ENCODE peak calls at places on chromosome 6, in nine cellular contexts. One of them, this sample, is unnamed.

GRCh38 chr6:105781248-105781647 is 304.9 kb upstream of the PRDM1 start:
- DNase-seq in fibroblast of pulmonary artery: no peak
- DNase-seq in transverse colon: no peak
- DNase-seq in esophagus muscularis mucosa: no peak
- DNase-seq in nephron progenitor cell: no peak
- DNase-seq in cardiac fibroblast: no peak
- DNase-seq in upper lobe of left lung: no peak
- DNase-seq in HFFc6: no peak
- DNase-seq in Panc1: no peak
- DNase-seq in this sample: no peak

GRCh38 chr6:109336221-109336955 is 45.9 kb downstream of the CD164 start:
- DNase-seq in fibroblast of pulmonary artery: peak; percentile 52
- DNase-seq in transverse colon: peak; percentile 83
- DNase-seq in esophagus muscularis mucosa: no peak
- DNase-seq in nephron progenitor cell: no peak
- DNase-seq in cardiac fibroblast: peak; percentile 48
- DNase-seq in upper lobe of left lung: no peak
- DNase-seq in HFFc6: no peak
- DNase-seq in Panc1: peak; percentile 64
- DNase-seq in this sample: no peak

GRCh38 chr6:33607784-33608161 is 13.3 kb upstream of the ITPR3 start:
- DNase-seq in fibroblast of pulmonary artery: no peak
- DNase-seq in transverse colon: peak; percentile 68
- DNase-seq in esophagus muscularis mucosa: no peak
- DNase-seq in nephron progenitor cell: no peak
- DNase-seq in cardiac fibroblast: no peak
- DNase-seq in upper lobe of left lung: no peak
- DNase-seq in HFFc6: no peak
- DNase-seq in Panc1: no peak
- DNase-seq in this sample: no peak

GRCh38 chr6:137277971-137278602 is 58.9 kb upstream of the IFNGR1 start:
- DNase-seq in fibroblast of pulmonary artery: peak; percentile 54
- DNase-seq in transverse colon: no peak
- DNase-seq in esophagus muscularis mucosa: no peak
- DNase-seq in nephron progenitor cell: peak; percentile 39
- DNase-seq in cardiac fibroblast: peak; percentile 45
- DNase-seq in upper lobe of left lung: no peak
- DNase-seq in HFFc6: peak; percentile 89
- DNase-seq in Panc1: peak; percentile 8
- DNase-seq in this sample: no peak

GRCh38 chr6:110140650-110141049 is 38.8 kb downstream of the WASF1 start:
- DNase-seq in fibroblast of pulmonary artery: peak; percentile 74
- DNase-seq in transverse colon: no peak
- DNase-seq in esophagus muscularis mucosa: no peak
- DNase-seq in nephron progenitor cell: no peak
- DNase-seq in cardiac fibroblast: peak; percentile 56
- DNase-seq in upper lobe of left lung: no peak
- DNase-seq in HFFc6: peak; percentile 57
- DNase-seq in Panc1: peak; percentile 12
- DNase-seq in this sample: no peak

GRCh38 chr6:134170844-134171243 is 118.4 kb upstream of the SLC2A12 start:
- DNase-seq in fibroblast of pulmonary artery: peak; percentile 68
- DNase-seq in transverse colon: no peak
- DNase-seq in esophagus muscularis mucosa: no peak
- DNase-seq in nephron progenitor cell: no peak
- DNase-seq in cardiac fibroblast: peak; percentile 68
- DNase-seq in upper lobe of left lung: no peak
- DNase-seq in HFFc6: no peak
- DNase-seq in Panc1: no peak
- DNase-seq in this sample: no peak

GRCh38 chr6:20092071-20092566 is 120.2 kb downstream of the MBOAT1 start:
- DNase-seq in fibroblast of pulmonary artery: peak; percentile 73
- DNase-seq in transverse colon: no peak
- DNase-seq in esophagus muscularis mucosa: no peak
- DNase-seq in nephron progenitor cell: peak; percentile 10
- DNase-seq in cardiac fibroblast: peak; percentile 69
- DNase-seq in upper lobe of left lung: no peak
- DNase-seq in HFFc6: peak; percentile 41
- DNase-seq in Panc1: peak; percentile 30
- DNase-seq in this sample: peak; percentile 24

GRCh38 chr6:68642081-68642480 is 7.0 kb downstream of the ADGRB3 start:
- DNase-seq in fibroblast of pulmonary artery: no peak
- DNase-seq in transverse colon: no peak
- DNase-seq in esophagus muscularis mucosa: no peak
- DNase-seq in nephron progenitor cell: no peak
- DNase-seq in cardiac fibroblast: no peak
- DNase-seq in upper lobe of left lung: no peak
- DNase-seq in HFFc6: no peak
- DNase-seq in Panc1: no peak
- DNase-seq in this sample: no peak

GRCh38 chr6:151963001-151963400 is 155.5 kb downstream of the ESR1 start:
- DNase-seq in fibroblast of pulmonary artery: no peak
- DNase-seq in transverse colon: no peak
- DNase-seq in esophagus muscularis mucosa: no peak
- DNase-seq in nephron progenitor cell: no peak
- DNase-seq in cardiac fibroblast: no peak
- DNase-seq in upper lobe of left lung: no peak
- DNase-seq in HFFc6: no peak
- DNase-seq in Panc1: no peak
- DNase-seq in this sample: no peak

GRCh38 chr6:9405369-9405768 is 970.0 kb upstream of the SLC35B3 start:
- DNase-seq in fibroblast of pulmonary artery: peak; percentile 32
- DNase-seq in transverse colon: no peak
- DNase-seq in esophagus muscularis mucosa: no peak
- DNase-seq in nephron progenitor cell: no peak
- DNase-seq in cardiac fibroblast: peak; percentile 5
- DNase-seq in upper lobe of left lung: no peak
- DNase-seq in HFFc6: peak; percentile 83
- DNase-seq in Panc1: peak; percentile 57
- DNase-seq in this sample: no peak

GRCh38 chr6:35259946-35260626 is 551 bp downstream of the ZNF76 start:
- DNase-seq in fibroblast of pulmonary artery: peak; percentile 51
- DNase-seq in transverse colon: peak; percentile 80
- DNase-seq in esophagus muscularis mucosa: peak; percentile 93
- DNase-seq in nephron progenitor cell: no peak
- DNase-seq in cardiac fibroblast: peak; percentile 70
- DNase-seq in upper lobe of left lung: peak; percentile 94
- DNase-seq in HFFc6: peak; percentile 4
- DNase-seq in Panc1: no peak
- DNase-seq in this sample: peak; percentile 75

GRCh38 chr6:95357380-95358025 is 219.8 kb upstream of the MANEA start:
- DNase-seq in fibroblast of pulmonary artery: no peak
- DNase-seq in transverse colon: no peak
- DNase-seq in esophagus muscularis mucosa: no peak
- DNase-seq in nephron progenitor cell: no peak
- DNase-seq in cardiac fibroblast: no peak
- DNase-seq in upper lobe of left lung: no peak
- DNase-seq in HFFc6: no peak
- DNase-seq in Panc1: no peak
- DNase-seq in this sample: no peak

GRCh38 chr6:79421001-79421411 is 116.2 kb downstream of the LCA5 start:
- DNase-seq in fibroblast of pulmonary artery: peak; percentile 81
- DNase-seq in transverse colon: no peak
- DNase-seq in esophagus muscularis mucosa: no peak
- DNase-seq in nephron progenitor cell: no peak
- DNase-seq in cardiac fibroblast: peak; percentile 63
- DNase-seq in upper lobe of left lung: no peak
- DNase-seq in HFFc6: peak; percentile 4
- DNase-seq in Panc1: no peak
- DNase-seq in this sample: no peak

GRCh38 chr6:24428615-24429014 is 25.9 kb downstream of the MRS2 start:
- DNase-seq in fibroblast of pulmonary artery: peak; percentile 8
- DNase-seq in transverse colon: no peak
- DNase-seq in esophagus muscularis mucosa: no peak
- DNase-seq in nephron progenitor cell: no peak
- DNase-seq in cardiac fibroblast: peak; percentile 10
- DNase-seq in upper lobe of left lung: no peak
- DNase-seq in HFFc6: peak; percentile 32
- DNase-seq in Panc1: no peak
- DNase-seq in this sample: no peak

GRCh38 chr6:141398954-141399353 is 733.8 kb upstream of the GJE1 start:
- DNase-seq in fibroblast of pulmonary artery: no peak
- DNase-seq in transverse colon: no peak
- DNase-seq in esophagus muscularis mucosa: no peak
- DNase-seq in nephron progenitor cell: no peak
- DNase-seq in cardiac fibroblast: no peak
- DNase-seq in upper lobe of left lung: no peak
- DNase-seq in HFFc6: no peak
- DNase-seq in Panc1: no peak
- DNase-seq in this sample: no peak

GRCh38 chr6:56551409-56552120 is 91.1 kb downstream of the DST start:
- DNase-seq in fibroblast of pulmonary artery: no peak
- DNase-seq in transverse colon: no peak
- DNase-seq in esophagus muscularis mucosa: no peak
- DNase-seq in nephron progenitor cell: no peak
- DNase-seq in cardiac fibroblast: no peak
- DNase-seq in upper lobe of left lung: no peak
- DNase-seq in HFFc6: no peak
- DNase-seq in Panc1: no peak
- DNase-seq in this sample: no peak

GRCh38 chr6:134739299-134740090 is 210.4 kb downstream of the ALDH8A1 start:
- DNase-seq in fibroblast of pulmonary artery: peak; percentile 50
- DNase-seq in transverse colon: no peak
- DNase-seq in esophagus muscularis mucosa: no peak
- DNase-seq in nephron progenitor cell: no peak
- DNase-seq in cardiac fibroblast: peak; percentile 29
- DNase-seq in upper lobe of left lung: no peak
- DNase-seq in HFFc6: no peak
- DNase-seq in Panc1: no peak
- DNase-seq in this sample: no peak

GRCh38 chr6:151095538-151096254 is 144.1 kb upstream of the AKAP12 start:
- DNase-seq in fibroblast of pulmonary artery: no peak
- DNase-seq in transverse colon: no peak
- DNase-seq in esophagus muscularis mucosa: no peak
- DNase-seq in nephron progenitor cell: no peak
- DNase-seq in cardiac fibroblast: no peak
- DNase-seq in upper lobe of left lung: no peak
- DNase-seq in HFFc6: no peak
- DNase-seq in Panc1: no peak
- DNase-seq in this sample: no peak

GRCh38 chr6:112468359-112468758 is 121.2 kb downstream of the RFPL4B start:
- DNase-seq in fibroblast of pulmonary artery: peak; percentile 60
- DNase-seq in transverse colon: no peak
- DNase-seq in esophagus muscularis mucosa: no peak
- DNase-seq in nephron progenitor cell: no peak
- DNase-seq in cardiac fibroblast: peak; percentile 10
- DNase-seq in upper lobe of left lung: no peak
- DNase-seq in HFFc6: peak; percentile 73
- DNase-seq in Panc1: no peak
- DNase-seq in this sample: no peak
- TF ChIP-seq CTCF in fibroblast of pulmonary artery: no peak
- TF ChIP-seq CTCF in transverse colon: no peak
- TF ChIP-seq CTCF in esophagus muscularis mucosa: no peak
- TF ChIP-seq CTCF in nephron progenitor cell: no peak
- TF ChIP-seq CTCF in cardiac fibroblast: no peak
- TF ChIP-seq CTCF in upper lobe of left lung: no peak
- TF ChIP-seq CTCF in HFFc6: no peak
- TF ChIP-seq CTCF in Panc1: no peak
- TF ChIP-seq CTCF in this sample: no peak

GRCh38 chr6:84779380-84779779 is 15.0 kb upstream of the TBX18 start:
- DNase-seq in fibroblast of pulmonary artery: no peak
- DNase-seq in transverse colon: no peak
- DNase-seq in esophagus muscularis mucosa: no peak
- DNase-seq in nephron progenitor cell: no peak
- DNase-seq in cardiac fibroblast: no peak
- DNase-seq in upper lobe of left lung: no peak
- DNase-seq in HFFc6: peak; percentile 33
- DNase-seq in Panc1: no peak
- DNase-seq in this sample: no peak
- TF ChIP-seq CTCF in fibroblast of pulmonary artery: peak; percentile 36
- TF ChIP-seq CTCF in transverse colon: no peak
- TF ChIP-seq CTCF in esophagus muscularis mucosa: no peak
- TF ChIP-seq CTCF in nephron progenitor cell: no peak
- TF ChIP-seq CTCF in cardiac fibroblast: peak; percentile 16
- TF ChIP-seq CTCF in upper lobe of left lung: no peak
- TF ChIP-seq CTCF in HFFc6: peak; percentile 63
- TF ChIP-seq CTCF in Panc1: peak; percentile 28
- TF ChIP-seq CTCF in this sample: peak; percentile 15

GRCh38 chr6:31546339-31546961 is at the start of gene ATP6V1G2:
- DNase-seq in fibroblast of pulmonary artery: peak; percentile 93
- DNase-seq in transverse colon: peak; percentile 94
- DNase-seq in esophagus muscularis mucosa: peak; percentile 98
- DNase-seq in nephron progenitor cell: peak; percentile 92
- DNase-seq in cardiac fibroblast: peak; percentile 94
- DNase-seq in upper lobe of left lung: peak; percentile 84
- DNase-seq in HFFc6: peak; percentile 92
- DNase-seq in Panc1: peak; percentile 85
- DNase-seq in this sample: peak; percentile 87

GRCh38 chr6:31547727-31548422 is 467 bp downstream of the NFKBIL1 start:
- DNase-seq in fibroblast of pulmonary artery: no peak
- DNase-seq in transverse colon: no peak
- DNase-seq in esophagus muscularis mucosa: no peak
- DNase-seq in nephron progenitor cell: peak; percentile 21
- DNase-seq in cardiac fibroblast: no peak
- DNase-seq in upper lobe of left lung: peak; percentile 85
- DNase-seq in HFFc6: no peak
- DNase-seq in Panc1: no peak
- DNase-seq in this sample: no peak

GRCh38 chr6:31545291-31545690 is 1.1 kb downstream of the ATP6V1G2 start:
- DNase-seq in fibroblast of pulmonary artery: no peak
- DNase-seq in transverse colon: no peak
- DNase-seq in esophagus muscularis mucosa: no peak
- DNase-seq in nephron progenitor cell: no peak
- DNase-seq in cardiac fibroblast: no peak
- DNase-seq in upper lobe of left lung: no peak
- DNase-seq in HFFc6: no peak
- DNase-seq in Panc1: no peak
- DNase-seq in this sample: no peak

GRCh38 chr6:31548423-31548873 is 1.0 kb downstream of the NFKBIL1 start:
- DNase-seq in fibroblast of pulmonary artery: no peak
- DNase-seq in transverse colon: no peak
- DNase-seq in esophagus muscularis mucosa: no peak
- DNase-seq in nephron progenitor cell: no peak
- DNase-seq in cardiac fibroblast: no peak
- DNase-seq in upper lobe of left lung: no peak
- DNase-seq in HFFc6: no peak
- DNase-seq in Panc1: no peak
- DNase-seq in this sample: no peak

GRCh38 chr6:31546962-31547726 is at the start of gene NFKBIL1:
- DNase-seq in fibroblast of pulmonary artery: peak; percentile 99
- DNase-seq in transverse colon: peak; percentile 96
- DNase-seq in esophagus muscularis mucosa: peak; percentile 99
- DNase-seq in nephron progenitor cell: peak; percentile 87
- DNase-seq in cardiac fibroblast: peak; percentile 99
- DNase-seq in upper lobe of left lung: peak; percentile 60
- DNase-seq in HFFc6: peak; percentile 93
- DNase-seq in Panc1: peak; percentile 78
- DNase-seq in this sample: peak; percentile 67
- TF ChIP-seq CTCF in fibroblast of pulmonary artery: no peak
- TF ChIP-seq CTCF in transverse colon: no peak
- TF ChIP-seq CTCF in esophagus muscularis mucosa: no peak
- TF ChIP-seq CTCF in nephron progenitor cell: no peak
- TF ChIP-seq CTCF in cardiac fibroblast: no peak
- TF ChIP-seq CTCF in upper lobe of left lung: peak; percentile 12
- TF ChIP-seq CTCF in HFFc6: peak; percentile 13
- TF ChIP-seq CTCF in Panc1: no peak
- TF ChIP-seq CTCF in this sample: no peak

DNA sequence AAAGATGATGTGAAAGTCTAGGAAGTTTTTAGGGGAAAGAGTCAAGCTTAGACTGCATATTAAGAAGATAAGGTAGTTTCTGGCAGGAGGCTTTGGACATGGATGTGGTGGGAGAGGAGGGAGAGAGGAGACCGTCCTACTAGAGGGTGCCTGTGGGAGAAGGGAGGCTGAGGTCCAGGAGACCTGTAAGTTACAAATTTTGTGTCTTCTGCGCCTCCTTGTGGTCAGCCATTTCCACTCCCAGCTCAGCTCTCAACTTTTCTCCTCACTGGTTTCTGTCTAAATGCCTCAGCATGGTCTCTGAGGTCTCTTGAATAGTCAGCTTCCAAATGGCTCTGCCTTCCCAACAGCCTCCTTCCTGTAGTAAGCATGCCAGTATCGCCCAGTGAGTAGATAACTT is 193.4 kb downstream of the UNC5CL start:
- DNase-seq in fibroblast of pulmonary artery: peak; percentile 59
- DNase-seq in transverse colon: peak; percentile 12
- DNase-seq in esophagus muscularis mucosa: no peak
- DNase-seq in nephron progenitor cell: peak; percentile 63
- DNase-seq in cardiac fibroblast: peak; percentile 57
- DNase-seq in upper lobe of left lung: no peak
- DNase-seq in HFFc6: peak; percentile 42
- DNase-seq in Panc1: peak; percentile 20
- DNase-seq in this sample: peak; percentile 67
- TF ChIP-seq CTCF in fibroblast of pulmonary artery: peak; percentile 70
- TF ChIP-seq CTCF in transverse colon: peak; percentile 39
- TF ChIP-seq CTCF in esophagus muscularis mucosa: peak; percentile 39
- TF ChIP-seq CTCF in nephron progenitor cell: peak; percentile 63
- TF ChIP-seq CTCF in cardiac fibroblast: peak; percentile 62
- TF ChIP-seq CTCF in upper lobe of left lung: peak; percentile 45
- TF ChIP-seq CTCF in HFFc6: peak; percentile 81
- TF ChIP-seq CTCF in Panc1: peak; percentile 78
- TF ChIP-seq CTCF in this sample: peak; percentile 70

This sample was measured in endothelial cell.